ENCODE peak calls at places on chromosomes 11 and 22, in six cellular contexts. One of them, this sample, is unnamed.

GRCh38 chr11:44574620-44575287 is 9.3 kb downstream of the CD82 start:
- DNase-seq in adrenal gland: no peak
- DNase-seq in neural progenitor cell: no peak
- DNase-seq in activated naive CD4-positive, alpha-beta T cell treated with anti-CD3 and anti-CD28 coated beads, Interleukin-2, amount 50 U/mL, for 72 hours: no peak
- DNase-seq in kidney: no peak
- DNase-seq in EH: peak
- DNase-seq in this sample: peak

GRCh38 chr11:70542406-70542805 is 144.1 kb downstream of the CTTN start:
- DNase-seq in adrenal gland: no peak
- DNase-seq in neural progenitor cell: no peak
- DNase-seq in activated naive CD4-positive, alpha-beta T cell treated with anti-CD3 and anti-CD28 coated beads, Interleukin-2, amount 50 U/mL, for 72 hours: no peak
- DNase-seq in kidney: no peak
- DNase-seq in EH: no peak
- DNase-seq in this sample: no peak

GRCh38 chr22:45292675-45293402 is 8.1 kb downstream of the UPK3A start:
- DNase-seq in adrenal gland: no peak
- DNase-seq in neural progenitor cell: no peak
- DNase-seq in activated naive CD4-positive, alpha-beta T cell treated with anti-CD3 and anti-CD28 coated beads, Interleukin-2, amount 50 U/mL, for 72 hours: no peak
- DNase-seq in kidney: no peak
- DNase-seq in EH: no peak
- DNase-seq in this sample: no peak

GRCh38 chr11:77166021-77166420 is 38.0 kb downstream of the MYO7A start:
- DNase-seq in adrenal gland: no peak
- DNase-seq in neural progenitor cell: no peak
- DNase-seq in activated naive CD4-positive, alpha-beta T cell treated with anti-CD3 and anti-CD28 coated beads, Interleukin-2, amount 50 U/mL, for 72 hours: no peak
- DNase-seq in kidney: peak
- DNase-seq in EH: no peak
- DNase-seq in this sample: no peak

GRCh38 chr11:68714047-68714856 is 29.9 kb downstream of the GAL start:
- DNase-seq in adrenal gland: no peak
- DNase-seq in neural progenitor cell: peak
- DNase-seq in activated naive CD4-positive, alpha-beta T cell treated with anti-CD3 and anti-CD28 coated beads, Interleukin-2, amount 50 U/mL, for 72 hours: no peak
- DNase-seq in kidney: peak
- DNase-seq in EH: no peak
- DNase-seq in this sample: no peak

GRCh38 chr11:125525303-125525702 is 29.2 kb upstream of the FEZ1 start:
- DNase-seq in adrenal gland: no peak
- DNase-seq in neural progenitor cell: no peak
- DNase-seq in activated naive CD4-positive, alpha-beta T cell treated with anti-CD3 and anti-CD28 coated beads, Interleukin-2, amount 50 U/mL, for 72 hours: no peak
- DNase-seq in kidney: no peak
- DNase-seq in EH: no peak
- DNase-seq in this sample: no peak

GRCh38 chr11:1667906-1668305 is 29.1 kb upstream of the KRTAP5-6 start:
- DNase-seq in adrenal gland: peak
- DNase-seq in neural progenitor cell: no peak
- DNase-seq in activated naive CD4-positive, alpha-beta T cell treated with anti-CD3 and anti-CD28 coated beads, Interleukin-2, amount 50 U/mL, for 72 hours: no peak
- DNase-seq in kidney: peak
- DNase-seq in EH: no peak
- DNase-seq in this sample: no peak

GRCh38 chr11:12455938-12456337 is 78.6 kb downstream of the PARVA start:
- DNase-seq in adrenal gland: no peak
- DNase-seq in neural progenitor cell: no peak
- DNase-seq in activated naive CD4-positive, alpha-beta T cell treated with anti-CD3 and anti-CD28 coated beads, Interleukin-2, amount 50 U/mL, for 72 hours: no peak
- DNase-seq in kidney: no peak
- DNase-seq in EH: peak
- DNase-seq in this sample: no peak

GRCh38 chr22:19713650-19714319 is 518 bp upstream of the SEPTIN5 start:
- DNase-seq in adrenal gland: no peak
- DNase-seq in neural progenitor cell: peak
- DNase-seq in activated naive CD4-positive, alpha-beta T cell treated with anti-CD3 and anti-CD28 coated beads, Interleukin-2, amount 50 U/mL, for 72 hours: no peak
- DNase-seq in kidney: no peak
- DNase-seq in EH: no peak
- DNase-seq in this sample: no peak

GRCh38 chr11:14350716-14351238 is 8.2 kb downstream of the RRAS2 start:
- DNase-seq in adrenal gland: no peak
- DNase-seq in neural progenitor cell: no peak
- DNase-seq in activated naive CD4-positive, alpha-beta T cell treated with anti-CD3 and anti-CD28 coated beads, Interleukin-2, amount 50 U/mL, for 72 hours: no peak
- DNase-seq in kidney: no peak
- DNase-seq in EH: no peak
- DNase-seq in this sample: no peak

GRCh38 chr11:78957481-78958245 is 383.0 kb upstream of the NARS2 start:
- DNase-seq in adrenal gland: no peak
- DNase-seq in neural progenitor cell: no peak
- DNase-seq in activated naive CD4-positive, alpha-beta T cell treated with anti-CD3 and anti-CD28 coated beads, Interleukin-2, amount 50 U/mL, for 72 hours: no peak
- DNase-seq in kidney: no peak
- DNase-seq in EH: peak
- DNase-seq in this sample: no peak

GRCh38 chr22:39103431-39103830 is 6.4 kb downstream of the APOBEC3H start:
- DNase-seq in adrenal gland: no peak
- DNase-seq in neural progenitor cell: no peak
- DNase-seq in activated naive CD4-positive, alpha-beta T cell treated with anti-CD3 and anti-CD28 coated beads, Interleukin-2, amount 50 U/mL, for 72 hours: no peak
- DNase-seq in kidney: no peak
- DNase-seq in EH: no peak
- DNase-seq in this sample: no peak

GRCh38 chr11:8287297-8288070 is 23.8 kb upstream of the LMO1 start:
- DNase-seq in adrenal gland: peak
- DNase-seq in neural progenitor cell: peak
- DNase-seq in activated naive CD4-positive, alpha-beta T cell treated with anti-CD3 and anti-CD28 coated beads, Interleukin-2, amount 50 U/mL, for 72 hours: no peak
- DNase-seq in kidney: no peak
- DNase-seq in EH: no peak
- DNase-seq in this sample: no peak

GRCh38 chr11:20111871-20112270 is 48.4 kb downstream of the DBX1 start:
- DNase-seq in adrenal gland: no peak
- DNase-seq in neural progenitor cell: no peak
- DNase-seq in activated naive CD4-positive, alpha-beta T cell treated with anti-CD3 and anti-CD28 coated beads, Interleukin-2, amount 50 U/mL, for 72 hours: no peak
- DNase-seq in kidney: no peak
- DNase-seq in EH: no peak
- DNase-seq in this sample: no peak

GRCh38 chr11:72668645-72669347 is 5.4 kb downstream of the PDE2A start:
- DNase-seq in adrenal gland: no peak
- DNase-seq in neural progenitor cell: peak
- DNase-seq in activated naive CD4-positive, alpha-beta T cell treated with anti-CD3 and anti-CD28 coated beads, Interleukin-2, amount 50 U/mL, for 72 hours: peak
- DNase-seq in kidney: no peak
- DNase-seq in EH: no peak
- DNase-seq in this sample: no peak

GRCh38 chr22:46042786-46043185 is 65.8 kb upstream of the WNT7B start:
- DNase-seq in adrenal gland: peak
- DNase-seq in neural progenitor cell: no peak
- DNase-seq in activated naive CD4-positive, alpha-beta T cell treated with anti-CD3 and anti-CD28 coated beads, Interleukin-2, amount 50 U/mL, for 72 hours: no peak
- DNase-seq in kidney: no peak
- DNase-seq in EH: peak
- DNase-seq in this sample: no peak

GRCh38 chr11:91261513-91261912 is 963.1 kb upstream of the FAT3 start:
- DNase-seq in adrenal gland: no peak
- DNase-seq in neural progenitor cell: peak
- DNase-seq in activated naive CD4-positive, alpha-beta T cell treated with anti-CD3 and anti-CD28 coated beads, Interleukin-2, amount 50 U/mL, for 72 hours: no peak
- DNase-seq in kidney: no peak
- DNase-seq in EH: no peak
- DNase-seq in this sample: no peak

GRCh38 chr22:41301085-41302015 is at the start of gene ZC3H7B:
- DNase-seq in adrenal gland: peak
- DNase-seq in neural progenitor cell: peak
- DNase-seq in activated naive CD4-positive, alpha-beta T cell treated with anti-CD3 and anti-CD28 coated beads, Interleukin-2, amount 50 U/mL, for 72 hours: peak
- DNase-seq in kidney: peak
- DNase-seq in EH: peak
- DNase-seq in this sample: peak

GRCh38 chr11:60777106-60777505 is 8.0 kb upstream of the MS4A10 start:
- DNase-seq in adrenal gland: no peak
- DNase-seq in neural progenitor cell: no peak
- DNase-seq in activated naive CD4-positive, alpha-beta T cell treated with anti-CD3 and anti-CD28 coated beads, Interleukin-2, amount 50 U/mL, for 72 hours: no peak
- DNase-seq in kidney: peak
- DNase-seq in EH: no peak
- DNase-seq in this sample: no peak